ENCODE peak calls at places on chromosomes 11 and 22, in four cellular contexts. T, O, L and Z are unnamed samples.

GRCh38 chr11:20048246-20048645 is 112.0 kb downstream of the DBX1 start:
- DNase-seq in L (no peak), O (no peak), T (no peak), Z (no peak)

GRCh38 chr22:20219667-20220628 is 48.2 kb downstream of the RTN4R start:
- DNase-seq in L (no peak), O (no peak), T (no peak), Z (no peak)

GRCh38 chr22:33792837-33793236 is 127.4 kb downstream of the LARGE1 start:
- DNase-seq in O (no peak), L (no peak), T (no peak), Z (no peak)

GRCh38 chr11:104776501-104777170 is 121.6 kb downstream of the CASP12 start:
- DNase-seq in T (no peak), L (no peak), O (no peak), Z (no peak)

GRCh38 chr11:123056835-123057491 is 5.0 kb downstream of the HSPA8 start:
- DNase-seq in L (no peak), O (no peak), T (no peak), Z (no peak)

GRCh38 chr11:19766206-19766605 is 53.6 kb downstream of the NAV2 start:
- DNase-seq in L (no peak), O (no peak), T (no peak), Z (no peak)

GRCh38 chr11:112735470-112735869 is 225.8 kb upstream of the NCAM1 start:
- DNase-seq in O (no peak), T (no peak), L (no peak), Z (no peak)

GRCh38 chr11:44502506-44502905 is 63.0 kb upstream of the CD82 start:
- DNase-seq in T (no peak), O (no peak), L (no peak), Z (no peak)

GRCh38 chr22:38347944-38348750 is 30.9 kb upstream of the CSNK1E start:
- DNase-seq in T (peak; percentile 55), O (no peak), L (no peak), Z (peak; percentile 88)

GRCh38 chr22:43926349-43926710 is 2.7 kb downstream of the PNPLA3 start:
- DNase-seq in L (no peak), T (no peak), O (no peak), Z (no peak)

GRCh38 chr11:115930276-115930675 is 426.1 kb upstream of the CADM1 start:
- DNase-seq in T (no peak), O (no peak), L (no peak), Z (no peak)

GRCh38 chr22:44068422-44069191 is 44.5 kb downstream of the PARVB start:
- DNase-seq in L (peak; percentile 7), T (no peak), O (no peak), Z (no peak)

GRCh38 chr11:64353101-64353738 is 5.7 kb upstream of the RPS6KA4 start:
- DNase-seq in L (no peak), O (no peak), T (no peak), Z (no peak)

GRCh38 chr11:3008746-3009336 is 16.7 kb upstream of the NAP1L4 start:
- DNase-seq in L (no peak), T (no peak), O (no peak), Z (no peak)

GRCh38 chr11:120336641-120337132 is 474 bp downstream of the ARHGEF12 start:
- DNase-seq in O (peak; percentile 50), L (no peak), T (peak; percentile 41), Z (peak; percentile 53)

GRCh38 chr11:19511413-19512183 is 201.0 kb upstream of the NAV2 start:
- DNase-seq in T (no peak), O (no peak), L (no peak), Z (no peak)

GRCh38 chr11:111933872-111934271 is 3.3 kb upstream of the DIXDC1 start:
- DNase-seq in T (no peak), L (no peak), O (no peak), Z (no peak)

GRCh38 chr22:26210390-26210789 is 41.1 kb downstream of the SEZ6L start:
- DNase-seq in T (no peak), L (no peak), O (no peak), Z (no peak)

GRCh38 chr11:17208257-17208999 is 642 bp upstream of the PIK3C2A start:
- DNase-seq in L (peak; percentile 15), T (peak; percentile 78), O (no peak), Z (peak; percentile 86)

GRCh38 chr11:85756401-85757200 is 54.3 kb downstream of the SYTL2 start:
- DNase-seq in L (peak; percentile 59), O (peak; percentile 36), T (no peak), Z (no peak)

GRCh38 chr11:106875013-106875412 is 143.3 kb downstream of the GUCY1A2 start:
- DNase-seq in O (no peak), T (no peak), L (no peak), Z (no peak)

GRCh38 chr11:19929655-19930054 is 217.0 kb downstream of the NAV2 start:
- DNase-seq in O (no peak), T (peak; percentile 41), L (no peak), Z (no peak)

GRCh38 chr11:113773092-113773415 is 438 bp downstream of the ZW10 start:
- DNase-seq in O (no peak), T (peak; percentile 30), L (no peak), Z (peak; percentile 30)

GRCh38 chr11:111452146-111452545 is 60.0 kb downstream of the BTG4 start:
- DNase-seq in O (no peak), L (no peak), T (no peak), Z (no peak)

GRCh38 chr11:88535916-88536547 is 198.5 kb upstream of the CTSC start:
- DNase-seq in T (peak; percentile 90), L (no peak), O (no peak), Z (peak; percentile 97)

GRCh38 chr11:126542621-126543020 is 187.1 kb downstream of the ST3GAL4 start:
- DNase-seq in O (no peak), L (no peak), T (no peak), Z (no peak)